ENCODE peak calls at places on chromosomes 11 and 22, in five cellular contexts. U, S, M, I and P are unnamed samples.
A peak's percentile ranks its signal among the peaks of the same experiment; 100 is the strongest.

GRCh38 chr11:2562181-2562581 is 117.4 kb downstream of the KCNQ1 start:
- DNase-seq in U (no peak), M (peak; percentile 76), I (no peak), S (peak; percentile 59), P (no peak)

GRCh38 chr11:6391548-6392134 is 1.4 kb downstream of the SMPD1 start:
- DNase-seq in S (peak; percentile 80), M (no peak), I (no peak), U (no peak), P (no peak)

GRCh38 chr11:2209900-2210321 is 38.3 kb upstream of the TH start:
- DNase-seq in M (no peak), U (no peak), S (peak; percentile 56), I (no peak), P (no peak)

GRCh38 chr11:123549901-123550619 is 104.4 kb downstream of the SCN3B start:
- DNase-seq in I (no peak), S (no peak), U (no peak), M (no peak), P (no peak)

GRCh38 chr22:39364646-39365405 is 15.0 kb downstream of the SYNGR1 start:
- DNase-seq in M (no peak), I (no peak), S (no peak), U (no peak), P (no peak)

GRCh38 chr11:29448246-29448877 is 568.5 kb downstream of the KCNA4 start:
- DNase-seq in S (no peak), I (peak; percentile 57), U (peak; percentile 13), M (no peak), P (no peak)

GRCh38 chr11:44761546-44761961 is 34.8 kb downstream of the TSPAN18 start:
- DNase-seq in M (no peak), U (no peak), S (no peak), I (no peak), P (no peak)

GRCh38 chr22:24181088-24181995 is at the start of gene SUSD2:
- DNase-seq in U (no peak), I (peak; percentile 60), S (peak; percentile 74), M (peak; percentile 60), P (no peak)

GRCh38 chr11:43947003-43947500 is 4.6 kb downstream of the C11orf96 start:
- DNase-seq in S (peak; percentile 67), I (peak; percentile 74), U (no peak), M (no peak), P (no peak)

GRCh38 chr22:43018615-43019014 is 3.7 kb upstream of the PACSIN2 start:
- DNase-seq in M (no peak), U (no peak), I (no peak), S (no peak), P (no peak)
- TF ChIP-seq CTCF in M (no peak), U (no peak), I (no peak), S (no peak), P (no peak)

GRCh38 chr11:96332236-96332761 is 10.7 kb downstream of the MAML2 start:
- DNase-seq in S (no peak), M (no peak), U (no peak), I (peak; percentile 25), P (no peak)
- H3K4me1 ChIP-seq in S (peaks cover 54% of the 10 kb centered on the region), M (peaks cover 7% of the 10 kb centered on the region), U (peaks cover 36% of the 10 kb centered on the region), I (peaks cover 80% of the 10 kb centered on the region), P (peaks cover 1% of the 10 kb centered on the region)

GRCh38 chr11:105040703-105041102 is 4.4 kb downstream of the CARD16 start:
- DNase-seq in U (no peak), M (no peak), I (no peak), S (no peak), P (no peak)

GRCh38 chr11:105032495-105032894 is 2.4 kb downstream of the CASP1 start:
- DNase-seq in S (no peak), M (no peak), U (no peak), I (no peak), P (no peak)

GRCh38 chr11:105033344-105033743 is 1.6 kb downstream of the CASP1 start:
- DNase-seq in I (no peak), M (no peak), S (no peak), U (no peak), P (no peak)

GRCh38 chr11:105033781-105034180 is 1.2 kb downstream of the CASP1 start:
- DNase-seq in I (no peak), S (no peak), U (no peak), M (no peak), P (no peak)

GRCh38 chr11:105035262-105035620 is 297 bp upstream of the CASP1 start:
- DNase-seq in S (no peak), I (no peak), U (no peak), M (no peak), P (no peak)
- H3K27ac ChIP-seq in S (peak overlapping the region; percentile 93), I (no peak overlapping the region), U (no peak overlapping the region), M (peak overlapping the region; percentile 79), P (peak overlapping the region; percentile 77)

GRCh38 chr11:78190871-78191538 is 2.3 kb downstream of the USP35 start:
- DNase-seq in M (no peak), U (no peak), S (peak; percentile 68), I (no peak), P (no peak)
- TF ChIP-seq CTCF in M (no peak), U (no peak), S (no peak), I (no peak), P (no peak)

GRCh38 chr11:31871310-31872073 is 60.4 kb upstream of the PAX6 start:
- DNase-seq in U (no peak), M (no peak), I (no peak), S (no peak), P (no peak)

GRCh38 chr11:31872074-31872440 is 60.9 kb upstream of the PAX6 start:
- DNase-seq in M (no peak), I (no peak), U (no peak), S (no peak), P (no peak)

GRCh38 chr11:31875861-31876625 is 64.9 kb upstream of the PAX6 start:
- DNase-seq in U (no peak), I (peak; percentile 64), S (no peak), M (no peak), P (no peak)

GRCh38 chr11:31873115-31873514 is 62.0 kb upstream of the PAX6 start:
- DNase-seq in S (no peak), M (no peak), I (no peak), U (no peak), P (no peak)

DNA sequence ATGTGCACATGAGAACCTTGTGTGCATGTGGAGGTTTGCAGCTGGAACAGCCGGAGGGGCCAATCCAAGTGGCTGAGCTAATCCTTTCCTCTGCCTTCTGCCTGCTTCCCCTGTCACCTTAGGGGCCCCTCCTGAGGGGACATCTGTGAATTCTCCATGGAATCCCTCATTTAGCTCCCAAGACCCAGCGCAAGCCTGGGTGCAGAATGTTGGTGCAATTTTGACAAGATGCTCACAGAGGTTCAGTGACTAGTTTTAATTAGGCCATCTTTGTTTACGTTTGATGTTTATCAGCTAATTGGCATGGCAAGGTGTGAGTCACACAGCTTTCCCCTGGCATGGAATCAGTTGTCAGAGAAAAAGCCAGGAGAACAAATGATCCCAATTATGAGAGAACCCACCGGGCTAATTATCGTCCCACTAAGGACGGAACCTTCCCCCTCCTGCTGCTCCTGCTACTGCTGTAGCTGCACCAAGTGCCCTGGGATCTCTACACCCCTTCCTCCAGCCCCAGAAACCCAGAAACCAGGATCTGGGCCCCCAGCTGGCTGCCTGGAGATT is 63.6 kb upstream of the PAX6 start:
- DNase-seq in I (no peak), M (no peak), S (no peak), U (no peak), P (no peak)
- H3K4me1 ChIP-seq in I (peaks cover 35% of the 10 kb centered on the region), M (no peaks in the 10 kb centered on the region), S (no peaks in the 10 kb centered on the region), U (no peaks in the 10 kb centered on the region), P (peaks cover 5% of the 10 kb centered on the region)

GRCh38 chr11:14075679-14076078 is 113.2 kb downstream of the SPON1 start:
- DNase-seq in U (no peak), I (no peak), M (no peak), S (no peak), P (no peak)
- H3K27ac ChIP-seq in U (no peak overlapping the region), I (no peak overlapping the region), M (no peak overlapping the region), S (no peak overlapping the region), P (no peak overlapping the region)

GRCh38 chr11:131917634-131918384 is 547.4 kb downstream of the NTM start:
- DNase-seq in S (no peak), I (peak; percentile 27), U (no peak), M (no peak), P (no peak)

GRCh38 chr11:131922220-131922619 is 551.8 kb downstream of the NTM start:
- DNase-seq in U (no peak), I (no peak), M (no peak), S (no peak), P (no peak)

GRCh38 chr11:131916633-131917032 is 546.2 kb downstream of the NTM start:
- DNase-seq in I (no peak), S (no peak), M (no peak), U (no peak), P (no peak)

GRCh38 chr11:131914299-131914902 is 544.0 kb downstream of the NTM start:
- DNase-seq in U (no peak), S (no peak), I (no peak), M (no peak), P (no peak)

GRCh38 chr11:131918663-131919062 is 548.2 kb downstream of the NTM start:
- DNase-seq in I (no peak), S (no peak), M (no peak), U (no peak), P (no peak)
- TF ChIP-seq CTCF in I (peak; percentile 42), S (no peak), M (no peak), U (no peak), P (no peak)